ENCODE peak calls at places on chromosomes 2 and 18, in seven cellular contexts. U is ovary, E is neural crest cell, P is activated B cell treated with CpG ODN at 0.5 μM for 24 hours, W is GM10248, F is foreskin fibroblast, D is astrocyte of the spinal cord. L is an unnamed sample.

GRCh38 chr2:1603059-1603458 is 141.3 kb downstream of the PXDN start:
- DNase-seq in P (no peak), E (no peak), W (no peak), U (no peak), F (no peak), D (no peak), L (no peak)

GRCh38 chr2:226791056-226791486 is 8.5 kb downstream of the IRS1 start:
- DNase-seq in W (peak; percentile 66), U (peak; percentile 70), P (no peak), F (no peak), E (no peak), D (peak; percentile 76), L (peak; percentile 81)

GRCh38 chr2:19357383-19358241 is 811 bp downstream of the OSR1 start:
- DNase-seq in U (peak; percentile 45), P (no peak), E (no peak), D (peak; percentile 37), F (peak; percentile 74), W (peak; percentile 16), L (no peak)

GRCh38 chr18:51164327-51165290 is 32.9 kb downstream of the MEX3C start:
- DNase-seq in W (no peak), D (no peak), P (no peak), U (no peak), E (no peak), F (no peak), L (no peak)

GRCh38 chr2:98912957-98913915 is 22.8 kb downstream of the CRACDL start:
- DNase-seq in P (no peak), U (no peak), F (peak; percentile 31), W (no peak), E (no peak), D (peak; percentile 50), L (no peak)

GRCh38 chr2:161206491-161207032 is 46.3 kb downstream of the TANK start:
- DNase-seq in P (no peak), U (no peak), E (no peak), W (no peak), D (no peak), F (no peak), L (no peak)

GRCh38 chr2:218166791-218167190 is at the start of gene CXCR1:
- DNase-seq in E (no peak), F (no peak), P (no peak), U (no peak), W (no peak), D (no peak), L (peak; percentile 54)

GRCh38 chr2:41998789-41999470 is 48.9 kb upstream of the PKDCC start:
- DNase-seq in E (no peak), W (no peak), P (no peak), D (no peak), F (peak; percentile 20), U (peak; percentile 44), L (no peak)

GRCh38 chr2:36511858-36512630 is 85.9 kb downstream of the FEZ2 start:
- DNase-seq in F (no peak), P (no peak), U (no peak), D (no peak), W (peak; percentile 34), E (no peak), L (no peak)

GRCh38 chr2:144921131-144921530 is 401.2 kb upstream of the ZEB2 start:
- DNase-seq in W (no peak), U (no peak), P (no peak), E (no peak), D (no peak), F (no peak), L (no peak)

GRCh38 chr2:174341995-174342571 is 7.3 kb downstream of the SP9 start:
- DNase-seq in E (peak; percentile 20), W (no peak), D (no peak), F (no peak), P (no peak), U (no peak), L (no peak)

GRCh38 chr18:49753643-49754042 is 59.7 kb downstream of the ACAA2 start:
- DNase-seq in E (no peak), U (no peak), D (no peak), W (no peak), F (no peak), P (no peak), L (no peak)

GRCh38 chr2:119545754-119546445 is 1.7 kb downstream of the CFAP221 start:
- DNase-seq in P (no peak), U (no peak), D (peak; percentile 13), W (no peak), E (no peak), F (no peak), L (no peak)

GRCh38 chr18:63679820-63680606 is 18.3 kb upstream of the SERPINB3 start:
- DNase-seq in F (no peak), E (no peak), P (no peak), W (no peak), D (no peak), U (no peak), L (no peak)

GRCh38 chr18:63681449-63682381 is 20.0 kb upstream of the SERPINB3 start:
- DNase-seq in F (no peak), U (no peak), W (no peak), P (no peak), D (no peak), E (no peak), L (no peak)

GRCh38 chr18:63676927-63677326 is 15.2 kb upstream of the SERPINB3 start:
- DNase-seq in D (no peak), F (no peak), E (no peak), U (no peak), P (no peak), W (no peak), L (no peak)

GRCh38 chr18:63677490-63678225 is 16.0 kb upstream of the SERPINB3 start:
- DNase-seq in P (no peak), E (no peak), U (no peak), F (peak; percentile 19), W (no peak), D (no peak), L (no peak)

DNA sequence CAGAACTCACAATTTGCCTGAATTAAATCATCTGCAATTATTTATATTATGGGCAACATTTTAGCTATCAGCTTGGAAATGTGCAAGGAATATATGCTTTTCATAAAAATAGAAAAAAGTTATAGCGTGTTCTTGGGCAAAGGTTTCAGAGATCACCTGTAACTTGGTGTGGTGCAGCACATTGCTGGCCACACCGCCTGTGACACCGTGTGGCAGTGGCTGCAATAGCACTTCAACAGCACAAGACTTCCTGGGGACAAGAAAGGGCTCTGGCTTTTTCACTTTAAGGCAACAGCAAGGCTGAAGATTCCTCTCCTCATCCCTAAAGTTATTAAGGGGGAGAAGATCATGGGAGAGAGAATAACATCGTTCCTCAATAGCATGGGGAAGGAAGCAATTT is 14.8 kb upstream of the SERPINB3 start:
- DNase-seq in W (peak; percentile 13), U (no peak), P (no peak), E (no peak), D (no peak), F (no peak), L (no peak)
- TF ChIP-seq CTCF in W (peak; percentile 62), U (no peak), P (no peak), E (peak; percentile 56), D (peak; percentile 13), F (peak; percentile 25), L (no peak)

DNA sequence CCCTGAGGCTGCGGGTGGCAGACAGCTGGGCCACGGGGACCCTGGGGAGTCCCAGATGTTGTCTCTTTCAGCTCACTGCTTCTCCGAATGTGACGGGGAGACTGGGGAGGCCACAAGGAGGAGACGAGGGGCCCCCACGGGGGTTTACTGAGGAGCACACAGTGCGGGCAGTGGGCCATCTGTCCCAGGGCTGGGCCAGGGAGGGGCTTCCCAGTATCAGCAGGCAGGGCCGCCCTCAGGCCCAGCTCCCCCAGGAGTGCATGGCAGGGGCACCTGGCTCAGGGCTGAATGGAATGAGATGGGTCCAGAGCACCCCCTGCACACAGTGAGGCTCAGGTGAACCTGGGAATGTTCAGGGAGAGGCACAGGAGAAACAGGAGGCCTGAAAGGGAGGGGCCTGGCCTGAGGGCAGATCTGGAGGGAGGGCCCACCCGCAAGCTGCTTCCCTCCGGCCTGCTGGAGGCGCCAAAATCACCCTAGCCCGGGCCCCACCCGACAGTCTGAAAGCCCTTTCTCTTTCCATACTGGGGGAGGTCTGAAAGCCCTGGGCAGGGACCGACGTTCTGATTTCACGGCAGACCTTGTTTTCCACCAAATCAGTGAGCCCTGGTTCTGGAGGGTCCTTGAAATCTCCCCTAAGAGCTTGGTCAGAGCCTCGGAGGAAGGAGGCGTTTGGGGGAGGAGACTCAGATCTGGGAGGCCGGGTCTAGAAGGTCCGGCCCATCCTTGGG is 35.5 kb upstream of the PTMA start:
- DNase-seq in D (peak; percentile 44), W (peak; percentile 80), F (peak; percentile 69), P (peak; percentile 91), U (no peak), E (no peak), L (peak; percentile 61)
- TF ChIP-seq CTCF in D (peak; percentile 43), W (peak; percentile 56), F (peak; percentile 37), P (no peak), U (no peak), E (no peak), L (no peak)

GRCh38 chr2:9771481-9772017 is 71.7 kb upstream of the TAF1B start:
- DNase-seq in D (peak; percentile 79), E (no peak), U (no peak), W (no peak), P (no peak), F (peak; percentile 58), L (no peak)
- TF ChIP-seq CTCF in D (peak; percentile 25), E (no peak), U (no peak), W (no peak), P (no peak), F (no peak), L (no peak)

GRCh38 chr2:43524180-43524965 is 71.5 kb downstream of the THADA start:
- DNase-seq in W (no peak), D (no peak), E (no peak), P (no peak), F (peak; percentile 65), U (no peak), L (no peak)
- TF ChIP-seq CTCF in W (no peak), D (peak; percentile 50), E (peak; percentile 57), P (no peak), F (peak; percentile 29), U (no peak), L (peak; percentile 45)

GRCh38 chr2:222380456-222380855 is 43.9 kb upstream of the SGPP2 start:
- DNase-seq in F (no peak), U (no peak), W (no peak), E (no peak), P (no peak), D (no peak), L (no peak)

GRCh38 chr2:222375798-222376197 is 48.5 kb upstream of the SGPP2 start:
- DNase-seq in P (no peak), E (no peak), W (no peak), U (no peak), D (no peak), F (no peak), L (no peak)

GRCh38 chr2:222383255-222383654 is 41.1 kb upstream of the SGPP2 start:
- DNase-seq in U (no peak), W (no peak), P (no peak), E (no peak), D (no peak), F (no peak), L (no peak)

DNA sequence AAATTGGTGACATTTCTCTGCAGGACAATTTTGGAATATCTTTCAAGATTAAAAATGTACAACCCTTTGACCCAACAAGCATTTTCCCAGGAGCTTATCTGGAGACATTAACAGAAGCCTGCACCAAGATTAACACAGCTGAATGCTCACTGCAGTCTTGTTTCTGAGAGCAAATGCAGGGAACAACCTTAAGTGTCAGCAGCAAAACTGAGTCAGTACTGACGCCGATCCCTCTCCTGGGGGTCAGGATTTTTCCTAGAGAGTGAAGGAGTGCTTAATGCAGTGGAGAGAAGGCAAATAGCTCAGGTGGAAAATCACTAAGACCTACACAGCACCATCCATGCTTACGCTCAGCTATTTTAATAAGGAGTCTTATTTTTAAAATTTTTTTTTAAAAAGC is 42.8 kb upstream of the SGPP2 start:
- DNase-seq in D (no peak), E (no peak), W (no peak), U (no peak), P (no peak), F (no peak), L (no peak)
- TF ChIP-seq CTCF in D (no peak), E (no peak), W (no peak), U (no peak), P (no peak), F (no peak), L (no peak)

GRCh38 chr2:31268344-31268743 is 34.4 kb downstream of the EHD3 start:
- DNase-seq in U (no peak), D (no peak), F (peak; percentile 39), E (no peak), W (no peak), P (no peak), L (no peak)
- TF ChIP-seq CTCF in U (no peak), D (peak; percentile 14), F (no peak), E (no peak), W (no peak), P (no peak), L (no peak)

L was measured in activated CD8-positive, alpha-beta T cell treated with anti-CD3 and anti-CD28 coated beads for 36 hours.